ENCODE peak calls at places on chromosomes 4 and X, in six cellular contexts. P, A, N, C, B and W are unnamed samples.

GRCh38 chrX:107701493-107702121 is 73.3 kb downstream of the PRPS1 start:
- DNase-seq in C (no peak), B (no peak), A (no peak), P (no peak), N (no peak), W (no peak)

GRCh38 chr4:148684638-148685037 is 242.4 kb upstream of the NR3C2 start:
- DNase-seq in N (no peak), B (no peak), C (no peak), P (no peak), A (no peak), W (no peak)

GRCh38 chr4:173485164-173485563 is 44.9 kb downstream of the HAND2 start:
- DNase-seq in A (no peak), C (peak), B (no peak), N (no peak), P (peak), W (no peak)

GRCh38 chr4:1537410-1538095 is 131.3 kb upstream of the NKX1-1 start:
- DNase-seq in C (no peak), B (no peak), P (no peak), A (no peak), N (no peak), W (no peak)

GRCh38 chr4:39970559-39971270 is 7.0 kb downstream of the PDS5A start:
- DNase-seq in C (peak), A (peak), B (peak), P (no peak), N (no peak), W (peak)

GRCh38 chrX:103099706-103100105 is 6.8 kb upstream of the NXF3 start:
- DNase-seq in N (no peak), A (no peak), P (no peak), B (no peak), C (peak), W (no peak)

GRCh38 chr4:99134586-99134985 is 9.5 kb downstream of the ADH4 start:
- DNase-seq in A (no peak), B (no peak), P (no peak), N (no peak), C (no peak), W (no peak)

GRCh38 chrX:9558615-9559014 is 93.8 kb downstream of the TBL1X start:
- DNase-seq in C (no peak), P (no peak), N (no peak), B (no peak), A (peak), W (no peak)

GRCh38 chr4:84582302-84582987 is 482 bp upstream of the CDS1 start:
- DNase-seq in A (peak), P (peak), N (peak), B (peak), C (peak), W (peak)

GRCh38 chrX:10197597-10198210 is 40.9 kb downstream of the CLCN4 start:
- DNase-seq in C (no peak), P (no peak), N (no peak), A (peak), B (no peak), W (no peak)

GRCh38 chrX:100316987-100317386 is 93.1 kb downstream of the PCDH19 start:
- DNase-seq in N (no peak), C (no peak), A (no peak), B (peak), P (peak), W (no peak)

GRCh38 chr4:85736576-85736975 is 261.6 kb downstream of the ARHGAP24 start:
- DNase-seq in P (no peak), C (no peak), B (no peak), N (no peak), A (no peak), W (no peak)

GRCh38 chr4:30839583-30840520 is 119.7 kb downstream of the PCDH7 start:
- DNase-seq in A (no peak), B (no peak), N (no peak), P (peak), C (no peak), W (no peak)